ENCODE peak calls at places on chromosomes 3 and 15, in six cellular contexts. R is GM23248, C is GM23338, I is PC-3, U is MM.1S, O is hepatocyte. E is an unnamed sample. For H4K20me1, the result is how much of the 10 kb centered on the place peaks cover.

GRCh38 chr15:91586542-91586941 is 267.0 kb upstream of the SLCO3A1 start:
- DNase-seq in R (no peak), C (no peak), I (no peak), U (no peak), O (no peak), E (no peak)

GRCh38 chr15:34986326-34987181 is 1.5 kb downstream of the ZNF770 start:
- DNase-seq in R (peak), C (no peak), I (peak), U (no peak), O (no peak), E (no peak)

GRCh38 chr3:138186803-138187295 is 252 bp upstream of the ARMC8 start:
- DNase-seq in R (peak), C (peak), I (peak), U (peak), O (peak), E (peak)

GRCh38 chr15:67126551-67127333 is 61.3 kb downstream of the SMAD3 start:
- DNase-seq in R (peak), C (no peak), I (peak), U (no peak), O (peak), E (no peak)

GRCh38 chr3:158789592-158789991 is 12.3 kb upstream of the MFSD1 start:
- DNase-seq in R (peak), C (no peak), I (peak), U (peak), O (peak), E (peak)

GRCh38 chr3:180922242-180922641 is 9.8 kb downstream of the FXR1 start:
- DNase-seq in R (no peak), C (no peak), I (no peak), U (no peak), O (no peak), E (no peak)

GRCh38 chr3:127339016-127339415 is 51.2 kb upstream of the PRR20G start:
- DNase-seq in R (no peak), C (no peak), I (no peak), U (no peak), O (no peak), E (no peak)

GRCh38 chr15:85759391-85759790 is 35.3 kb downstream of the KLHL25 start:
- DNase-seq in R (no peak), C (no peak), I (no peak), U (no peak), O (no peak), E (no peak)

GRCh38 chr15:34616613-34617012 is 33.2 kb upstream of the GOLGA8B start:
- DNase-seq in R (peak), C (peak), I (peak), U (no peak), O (peak), E (no peak)

GRCh38 chr3:152100491-152101086 is 168.1 kb upstream of the MBNL1 start:
- DNase-seq in R (peak), C (peak), I (no peak), U (peak), O (peak), E (no peak)

GRCh38 chr15:80787238-80787805 is 8.2 kb downstream of the CEMIP start:
- DNase-seq in R (peak), C (peak), I (no peak), U (no peak), O (no peak), E (no peak)

GRCh38 chr3:49171775-49172500 is 540 bp downstream of the KLHDC8B start:
- DNase-seq in R (peak), C (no peak), I (no peak), U (no peak), O (no peak), E (no peak)

GRCh38 chr3:81728766-81729544 is 32.5 kb downstream of the GBE1 start:
- DNase-seq in R (peak), C (no peak), I (peak), U (no peak), O (no peak), E (no peak)

GRCh38 chr15:76234337-76234889 is 76.9 kb downstream of the ETFA start:
- DNase-seq in R (no peak), C (no peak), I (no peak), U (no peak), O (no peak), E (no peak)

GRCh38 chr3:34268032-34268760 is 469.8 kb downstream of the PDCD6IP start:
- DNase-seq in R (no peak), C (no peak), I (no peak), U (no peak), O (peak), E (no peak)

GRCh38 chr3:11564577-11565001 is 79.1 kb downstream of the VGLL4 start:
- DNase-seq in R (no peak), C (no peak), I (no peak), U (no peak), O (no peak), E (no peak)
- H4K20me1 ChIP-seq in R (under half), C (under half), I (under half), U (under half), O (under half), E (under half)

DNA sequence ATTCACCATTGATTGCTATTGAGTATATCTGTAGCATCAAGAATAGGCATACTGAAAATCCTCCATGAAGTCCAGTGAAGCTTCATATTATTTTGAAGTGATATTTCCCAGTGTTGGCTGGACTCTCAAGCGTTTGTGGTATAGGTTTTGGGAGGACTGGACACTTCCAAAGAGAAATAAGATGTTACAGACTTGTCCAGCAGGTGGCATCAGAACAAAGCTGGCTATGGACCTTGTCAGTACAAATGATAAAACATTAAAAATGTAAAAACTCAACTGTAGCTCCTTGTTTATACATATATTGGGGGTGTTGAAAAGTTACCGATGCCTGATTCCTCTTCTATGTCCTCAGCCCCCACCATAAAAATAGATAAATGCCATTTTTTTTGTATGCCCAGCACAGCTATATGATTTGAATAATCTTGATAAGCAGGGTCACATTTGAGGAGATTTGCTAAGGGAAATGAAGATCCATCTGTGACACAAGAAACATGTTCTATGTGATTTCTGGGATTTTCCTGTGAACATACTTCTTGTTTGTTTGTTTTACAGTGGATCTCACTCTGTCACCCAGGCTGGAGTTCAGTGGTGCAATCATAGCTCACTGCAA is 54.5 kb upstream of the GOLGA6B start:
- DNase-seq in R (peak), C (peak), I (peak), U (peak), O (peak), E (peak)
- TF ChIP-seq EZH2phosphoT487 in R (no peak), C (no peak), I (no peak), U (no peak), O (no peak), E (no peak)

GRCh38 chr15:77993374-77993911 is 84.1 kb downstream of the TBC1D2B start:
- DNase-seq in R (no peak), C (no peak), I (no peak), U (no peak), O (no peak), E (no peak)
- H3K4me2 ChIP-seq in R (peak), C (no peak), I (peak), U (no peak), O (no peak), E (peak)

DNA sequence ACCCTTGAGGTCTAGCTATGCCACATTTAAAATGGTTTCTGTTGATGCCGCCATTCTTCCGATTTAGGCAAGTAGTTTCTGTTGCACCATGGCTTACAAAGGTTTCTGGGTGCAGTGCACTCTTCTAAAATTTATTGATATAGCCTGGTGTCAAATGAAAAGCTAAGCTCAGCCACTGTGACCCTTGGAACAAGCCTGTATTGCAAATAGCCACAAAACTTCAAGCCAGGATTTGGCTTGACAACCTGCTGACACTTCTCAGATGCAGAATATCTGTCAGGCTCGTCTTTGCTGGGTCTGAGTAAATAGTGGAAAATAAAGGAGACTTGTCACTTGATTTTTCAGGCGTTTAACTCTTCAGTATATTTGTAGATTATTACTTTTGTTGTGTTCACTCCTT is 871.8 kb downstream of the OTOL1 start:
- DNase-seq in R (no peak), C (no peak), I (no peak), U (no peak), O (no peak), E (no peak)
- H4K20me1 ChIP-seq in R (under half), C (under half), I (under half), U (under half), O (under half), E (under half)

DNA sequence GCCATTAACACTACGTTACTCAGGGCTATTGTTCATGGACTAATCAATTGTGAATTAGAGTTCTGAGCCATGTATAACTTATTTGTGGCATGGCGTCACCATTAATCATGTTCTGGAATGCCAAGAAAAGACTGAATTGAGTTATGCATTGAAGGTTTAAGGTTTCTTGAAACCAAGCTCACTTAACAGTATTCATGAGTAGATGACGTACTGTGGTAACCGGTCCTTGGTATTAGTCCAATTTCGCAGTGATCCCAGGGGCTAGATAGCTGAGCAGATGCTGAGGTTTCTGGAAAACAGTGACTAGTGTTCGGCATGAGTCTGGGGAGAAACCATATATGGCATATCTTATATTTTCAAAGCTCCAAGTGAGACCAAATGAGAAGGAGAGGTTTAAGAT is 218.2 kb upstream of the LYSMD4 start:
- DNase-seq in R (no peak), C (no peak), I (no peak), U (no peak), O (no peak), E (no peak)
- TF ChIP-seq EZH2phosphoT487 in R (no peak), C (no peak), I (no peak), U (no peak), O (no peak), E (no peak)

DNA sequence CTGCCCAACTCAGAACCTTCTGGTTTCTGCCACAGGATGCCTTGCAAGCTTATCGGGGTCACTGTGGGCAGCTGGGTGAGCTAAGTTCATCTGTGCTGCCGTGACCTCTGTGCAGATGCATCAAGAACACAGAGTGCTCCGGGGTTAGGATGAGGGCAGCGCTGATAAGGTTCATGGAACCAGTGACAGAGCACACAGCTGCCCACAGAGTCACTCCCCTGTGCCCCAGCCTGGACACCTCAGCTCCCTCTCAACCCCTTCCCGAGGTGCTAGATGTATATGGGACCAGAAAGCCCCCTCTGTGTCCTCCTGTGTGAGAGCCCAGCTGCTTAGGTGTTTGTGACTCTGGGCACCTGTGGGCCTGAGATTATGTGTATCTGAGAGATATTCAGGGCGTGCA is 15.8 kb upstream of the ALAS1 start:
- DNase-seq in R (no peak), C (no peak), I (no peak), U (no peak), O (no peak), E (no peak)
- H3K4me2 ChIP-seq in R (no peak), C (no peak), I (no peak), U (no peak), O (no peak), E (no peak)

GRCh38 chr15:73624530-73624929 is 8.7 kb downstream of the NPTN start:
- DNase-seq in R (no peak), C (no peak), I (no peak), U (no peak), O (no peak), E (no peak)

GRCh38 chr15:73621286-73621826 is 11.8 kb downstream of the NPTN start:
- DNase-seq in R (no peak), C (no peak), I (peak), U (no peak), O (no peak), E (no peak)

GRCh38 chr15:73617310-73617709 is 15.9 kb downstream of the NPTN start:
- DNase-seq in R (peak), C (peak), I (no peak), U (no peak), O (no peak), E (no peak)

GRCh38 chr15:73617910-73618309 is 15.3 kb downstream of the NPTN start:
- DNase-seq in R (no peak), C (peak), I (no peak), U (no peak), O (no peak), E (no peak)

DNA sequence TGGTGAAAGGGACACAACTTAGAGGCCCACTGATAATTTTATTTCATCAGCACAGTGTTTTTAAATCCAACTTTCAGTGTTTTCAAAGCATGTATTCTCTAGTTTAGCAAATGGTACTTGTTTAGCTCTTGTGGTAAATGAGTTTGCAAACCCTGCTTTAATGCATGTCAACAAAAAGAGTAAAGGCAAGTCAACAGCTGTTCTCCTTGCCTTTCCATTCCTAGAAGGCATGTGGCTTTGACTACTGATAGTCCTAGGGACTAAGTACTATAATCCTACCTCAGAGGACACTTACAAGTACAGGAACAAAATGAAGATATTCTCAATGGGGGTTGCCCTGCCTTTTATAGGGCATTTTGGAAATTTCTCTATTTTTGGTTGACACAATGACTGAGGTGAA is 13.1 kb downstream of the NPTN start:
- DNase-seq in R (no peak), C (no peak), I (no peak), U (no peak), O (no peak), E (no peak)
- H4K20me1 ChIP-seq in R (half or more), C (under half), I (half or more), U (under half), O (half or more), E (half or more)

GRCh38 chr15:39279331-39279730 is 301.5 kb upstream of the THBS1 start:
- DNase-seq in R (peak), C (no peak), I (no peak), U (no peak), O (no peak), E (no peak)
- TF ChIP-seq EZH2phosphoT487 in R (no peak), C (no peak), I (no peak), U (no peak), O (no peak), E (no peak)